ENCODE peak calls at places on chromosomes 12 and 14, in nine cellular contexts. T, A, E, N, O, L, D, Z and P are unnamed samples.

GRCh38 chr14:68935761-68936209 is 43.3 kb downstream of the ACTN1 start:
- DNase-seq in T (no peak), A (no peak), E (no peak), N (no peak), O (no peak), L (peak), D (no peak), Z (peak), P (no peak)

GRCh38 chr14:70709726-70710382 is 68.1 kb downstream of the TTC9 start:
- DNase-seq in T (no peak), A (no peak), E (no peak), N (no peak), O (no peak), L (no peak), D (no peak), Z (no peak), P (no peak)

GRCh38 chr12:59708059-59708458 is 112.2 kb downstream of the SLC16A7 start:
- DNase-seq in T (peak), A (no peak), E (no peak), N (peak), O (no peak), L (no peak), D (peak), Z (no peak), P (peak)

GRCh38 chr14:35333797-35334743 is 41.9 kb downstream of the PSMA6 start:
- DNase-seq in T (no peak), A (no peak), E (no peak), N (no peak), O (no peak), L (no peak), D (no peak), Z (no peak), P (no peak)

GRCh38 chr12:114955414-114956014 is 271.5 kb upstream of the TBX3 start:
- DNase-seq in T (peak), A (no peak), E (no peak), N (no peak), O (no peak), L (no peak), D (peak), Z (no peak), P (peak)

GRCh38 chr14:34780646-34781045 is 66.3 kb upstream of the CFL2 start:
- DNase-seq in T (no peak), A (no peak), E (no peak), N (no peak), O (no peak), L (no peak), D (no peak), Z (no peak), P (no peak)

GRCh38 chr12:18430425-18431048 is 169.2 kb downstream of the PIK3C2G start:
- DNase-seq in T (peak), A (no peak), E (peak), N (peak), O (no peak), L (peak), D (peak), Z (peak), P (peak)

GRCh38 chr14:61403411-61403810 is 82.0 kb downstream of the PRKCH start:
- DNase-seq in T (no peak), A (no peak), E (no peak), N (no peak), O (no peak), L (no peak), D (no peak), Z (no peak), P (no peak)

GRCh38 chr12:77572371-77572770 is 258.3 kb upstream of the NAV3 start:
- DNase-seq in T (no peak), A (no peak), E (no peak), N (no peak), O (no peak), L (no peak), D (no peak), Z (no peak), P (no peak)

GRCh38 chr12:1605129-1606020 is 11.0 kb upstream of the FBXL14 start:
- DNase-seq in T (peak), A (peak), E (peak), N (peak), O (peak), L (peak), D (peak), Z (peak), P (peak)

GRCh38 chr12:128818065-128819022 is 5.4 kb downstream of the SLC15A4 start:
- DNase-seq in T (peak), A (no peak), E (no peak), N (peak), O (no peak), L (peak), D (no peak), Z (no peak), P (peak)

GRCh38 chr14:61475316-61475715 is 153.9 kb downstream of the PRKCH start:
- DNase-seq in T (peak), A (no peak), E (peak), N (peak), O (no peak), L (no peak), D (peak), Z (no peak), P (peak)

GRCh38 chr12:92608418-92609091 is 94.2 kb upstream of the PLEKHG7 start:
- DNase-seq in T (peak), A (no peak), E (no peak), N (peak), O (no peak), L (no peak), D (peak), Z (no peak), P (peak)

GRCh38 chr12:89235189-89235993 is 116.9 kb downstream of the DUSP6 start:
- DNase-seq in T (no peak), A (no peak), E (no peak), N (no peak), O (no peak), L (no peak), D (no peak), Z (no peak), P (no peak)

GRCh38 chr14:102249041-102249440 is 55.9 kb downstream of the MOK start:
- DNase-seq in T (peak), A (no peak), E (no peak), N (no peak), O (no peak), L (no peak), D (peak), Z (no peak), P (peak)

GRCh38 chr12:46556105-46556559 is 183.6 kb upstream of the SLC38A2 start:
- DNase-seq in T (peak), A (no peak), E (no peak), N (peak), O (no peak), L (no peak), D (peak), Z (no peak), P (peak)

GRCh38 chr12:24854908-24855307 is 94.0 kb downstream of the BCAT1 start:
- DNase-seq in T (no peak), A (no peak), E (no peak), N (peak), O (no peak), L (no peak), D (no peak), Z (no peak), P (peak)

GRCh38 chr12:69511016-69511415 is 40.8 kb downstream of the FRS2 start:
- DNase-seq in T (no peak), A (no peak), E (no peak), N (no peak), O (no peak), L (no peak), D (no peak), Z (no peak), P (no peak)

GRCh38 chr14:30227871-30228270 is 300.2 kb upstream of the PRKD1 start:
- DNase-seq in T (peak), A (no peak), E (no peak), N (peak), O (no peak), L (no peak), D (peak), Z (no peak), P (peak)

GRCh38 chr12:93022603-93023340 is 93.7 kb upstream of the EEA1 start:
- DNase-seq in T (peak), A (no peak), E (no peak), N (no peak), O (no peak), L (no peak), D (no peak), Z (no peak), P (peak)

GRCh38 chr14:67622675-67623074 is 3.0 kb downstream of the ARG2 start:
- DNase-seq in T (peak), A (no peak), E (peak), N (peak), O (no peak), L (no peak), D (peak), Z (no peak), P (peak)

GRCh38 chr12:32647275-32647674 is 31.8 kb upstream of the DNM1L start:
- DNase-seq in T (no peak), A (no peak), E (no peak), N (no peak), O (no peak), L (no peak), D (no peak), Z (no peak), P (no peak)

GRCh38 chr12:120368789-120369475 is at the start of gene MSI1:
- DNase-seq in T (no peak), A (no peak), E (peak), N (no peak), O (no peak), L (no peak), D (no peak), Z (peak), P (no peak)

GRCh38 chr12:15230751-15231150 is 9.5 kb upstream of the RERG start:
- DNase-seq in T (no peak), A (no peak), E (no peak), N (no peak), O (no peak), L (no peak), D (no peak), Z (no peak), P (no peak)

GRCh38 chr12:95815635-95816212 is 25.2 kb upstream of the NTN4 start:
- DNase-seq in T (peak), A (no peak), E (no peak), N (peak), O (no peak), L (no peak), D (peak), Z (no peak), P (no peak)

GRCh38 chr12:49553512-49554088 is 14.3 kb downstream of the MCRS1 start:
- DNase-seq in T (no peak), A (no peak), E (no peak), N (peak), O (no peak), L (no peak), D (no peak), Z (no peak), P (no peak)

GRCh38 chr12:14946856-14947255 is 8.5 kb upstream of the ERP27 start:
- DNase-seq in T (peak), A (no peak), E (no peak), N (no peak), O (no peak), L (no peak), D (no peak), Z (no peak), P (no peak)

GRCh38 chr12:116282371-116283286 is 5.1 kb upstream of the MED13L start:
- DNase-seq in T (no peak), A (no peak), E (no peak), N (no peak), O (no peak), L (no peak), D (no peak), Z (no peak), P (no peak)

GRCh38 chr12:61504396-61505115 is 755.6 kb upstream of the USP15 start:
- DNase-seq in T (no peak), A (no peak), E (no peak), N (no peak), O (no peak), L (no peak), D (no peak), Z (no peak), P (no peak)

GRCh38 chr12:92197815-92198214 is 52.2 kb upstream of the BTG1 start:
- DNase-seq in T (no peak), A (no peak), E (no peak), N (no peak), O (no peak), L (no peak), D (no peak), Z (no peak), P (no peak)

GRCh38 chr12:106227641-106228319 is 20.0 kb downstream of the CKAP4 start:
- DNase-seq in T (no peak), A (peak), E (no peak), N (no peak), O (peak), L (no peak), D (no peak), Z (no peak), P (no peak)